ENCODE peak calls at places on chromosomes 6 and 20, in six cellular contexts. G is fibroblast of lung; V is AG04450; U is hepatocyte; F is ovary; J is CD4-positive, alpha-beta T cell. L is an unnamed sample.
A peak's percentile ranks its signal among the peaks of the same experiment; 100 is the strongest.

GRCh38 chr6:56807335-56807991 is 147.4 kb upstream of the BEND6 start:
- DNase-seq in G (peak; percentile 15), V (no peak), U (no peak), F (no peak), J (no peak), L (no peak)

GRCh38 chr6:30730611-30731435 is 10.7 kb downstream of the TUBB start:
- DNase-seq in G (peak; percentile 65), V (no peak), U (peak; percentile 90), F (peak; percentile 68), J (peak; percentile 81), L (peak; percentile 83)

GRCh38 chr20:10671221-10671849 is 2.5 kb downstream of the JAG1 start:
- DNase-seq in G (peak; percentile 85), V (peak; percentile 90), U (peak; percentile 93), F (peak; percentile 85), J (no peak), L (peak; percentile 61)

GRCh38 chr6:139325003-139325600 is 33.3 kb upstream of the TXLNB start:
- DNase-seq in G (no peak), V (no peak), U (no peak), F (no peak), J (no peak), L (no peak)

GRCh38 chr6:109025639-109026038 is 69.0 kb downstream of the SESN1 start:
- DNase-seq in G (no peak), V (no peak), U (no peak), F (no peak), J (no peak), L (no peak)

GRCh38 chr20:19860742-19861141 is 102.7 kb downstream of the RIN2 start:
- DNase-seq in G (no peak), V (no peak), U (peak; percentile 38), F (no peak), J (no peak), L (no peak)

GRCh38 chr6:151437401-151437800 is 14.5 kb downstream of the RMND1 start:
- DNase-seq in G (peak; percentile 38), V (no peak), U (no peak), F (no peak), J (no peak), L (no peak)

GRCh38 chr6:686528-686927 is 6.4 kb downstream of the EXOC2 start:
- DNase-seq in G (no peak), V (no peak), U (peak; percentile 50), F (no peak), J (no peak), L (peak; percentile 8)

GRCh38 chr6:137147195-137147594 is 26.2 kb downstream of the IL22RA2 start:
- DNase-seq in G (no peak), V (no peak), U (no peak), F (no peak), J (no peak), L (no peak)

GRCh38 chr6:152273002-152273401 is 364.2 kb downstream of the SYNE1 start:
- DNase-seq in G (peak; percentile 72), V (no peak), U (peak; percentile 18), F (no peak), J (no peak), L (no peak)

GRCh38 chr6:170005680-170006470 is 254.5 kb downstream of the ERMARD start:
- DNase-seq in G (no peak), V (no peak), U (no peak), F (no peak), J (no peak), L (no peak)

GRCh38 chr6:44332585-44332984 is 9.9 kb upstream of the SPATS1 start:
- DNase-seq in G (peak; percentile 32), V (no peak), U (no peak), F (no peak), J (no peak), L (no peak)

GRCh38 chr6:142570221-142570671 is 268.4 kb downstream of the ADGRG6 start:
- DNase-seq in G (peak; percentile 87), V (peak; percentile 15), U (peak; percentile 36), F (no peak), J (no peak), L (no peak)

GRCh38 chr6:41502607-41503434 is 43.4 kb upstream of the FOXP4 start:
- DNase-seq in G (peak; percentile 48), V (no peak), U (peak; percentile 56), F (peak; percentile 61), J (no peak), L (no peak)

GRCh38 chr20:1267161-1267560 is 1.1 kb downstream of the SNPH start:
- DNase-seq in G (no peak), V (no peak), U (no peak), F (no peak), J (no peak), L (no peak)

GRCh38 chr20:12744026-12744425 is 264.7 kb upstream of the SPTLC3 start:
- DNase-seq in G (no peak), V (no peak), U (no peak), F (no peak), J (no peak), L (no peak)

GRCh38 chr20:12748359-12748994 is 260.3 kb upstream of the SPTLC3 start:
- DNase-seq in G (no peak), V (no peak), U (no peak), F (no peak), J (no peak), L (no peak)
- H3K27ac ChIP-seq in G (no peak overlapping the region), V (no peak overlapping the region), U (no peak overlapping the region), F (no peak overlapping the region), J (no peak overlapping the region), L (no peak overlapping the region)

GRCh38 chr20:51298141-51298540 is 244.4 kb downstream of the NFATC2 start:
- DNase-seq in G (no peak), V (no peak), U (no peak), F (no peak), J (no peak), L (no peak)
- H3K9me3 ChIP-seq in G (no peaks in the 10 kb centered on the region), V (peaks cover 8% of the 10 kb centered on the region), U (no peaks in the 10 kb centered on the region), F (no peaks in the 10 kb centered on the region), J (no peaks in the 10 kb centered on the region), L (peaks cover 3% of the 10 kb centered on the region)

GRCh38 chr6:157768863-157769551 is 54.0 kb upstream of the SNX9 start:
- DNase-seq in G (no peak), V (no peak), U (no peak), F (no peak), J (no peak), L (no peak)

GRCh38 chr6:157768304-157768703 is 54.7 kb upstream of the SNX9 start:
- DNase-seq in G (no peak), V (no peak), U (no peak), F (no peak), J (no peak), L (no peak)

GRCh38 chr6:157767071-157767750 is 55.8 kb upstream of the SNX9 start:
- DNase-seq in G (no peak), V (no peak), U (no peak), F (no peak), J (no peak), L (no peak)

GRCh38 chr6:157769776-157770430 is 53.1 kb upstream of the SNX9 start:
- DNase-seq in G (no peak), V (no peak), U (no peak), F (no peak), J (no peak), L (no peak)

DNA sequence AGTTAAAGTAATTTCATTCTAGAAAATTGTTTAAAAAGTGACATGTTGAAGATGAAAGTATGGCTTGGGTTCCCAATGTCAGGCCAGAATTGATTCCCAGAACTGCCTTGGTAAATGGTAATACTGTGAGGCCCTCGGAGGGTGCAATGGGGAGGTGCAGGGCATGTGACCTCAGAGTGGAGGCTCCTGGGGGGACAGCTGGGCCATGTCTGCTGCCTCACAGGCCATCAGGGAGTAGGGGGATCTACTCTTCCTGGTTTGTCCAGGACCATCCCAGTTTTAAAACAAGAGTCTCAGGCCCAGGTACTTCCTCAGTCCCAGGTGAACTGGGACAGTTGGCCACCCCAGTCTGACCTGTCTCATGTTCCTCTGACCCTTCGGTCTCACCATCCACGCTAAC is 55.3 kb upstream of the SNX9 start:
- DNase-seq in G (no peak), V (no peak), U (no peak), F (no peak), J (no peak), L (no peak)
- H3K27ac ChIP-seq in G (no peak overlapping the region), V (no peak overlapping the region), U (no peak overlapping the region), F (no peak overlapping the region), J (no peak overlapping the region), L (no peak overlapping the region)

GRCh38 chr6:158338311-158339112 is 26.2 kb downstream of the TULP4 start:
- DNase-seq in G (no peak), V (no peak), U (no peak), F (no peak), J (no peak), L (no peak)
- H3K9me3 ChIP-seq in G (no peaks in the 10 kb centered on the region), V (no peaks in the 10 kb centered on the region), U (no peaks in the 10 kb centered on the region), F (no peaks in the 10 kb centered on the region), J (no peaks in the 10 kb centered on the region), L (no peaks in the 10 kb centered on the region)

GRCh38 chr20:47672166-47672565 is 113.1 kb downstream of the SULF2 start:
- DNase-seq in G (no peak), V (no peak), U (peak; percentile 5), F (no peak), J (no peak), L (no peak)

GRCh38 chr20:47674145-47674544 is 111.1 kb downstream of the SULF2 start:
- DNase-seq in G (no peak), V (no peak), U (peak; percentile 3), F (no peak), J (no peak), L (no peak)

GRCh38 chr20:47674686-47675085 is 110.6 kb downstream of the SULF2 start:
- DNase-seq in G (no peak), V (no peak), U (no peak), F (peak; percentile 12), J (no peak), L (no peak)

GRCh38 chr20:47673671-47673955 is 111.7 kb downstream of the SULF2 start:
- DNase-seq in G (no peak), V (no peak), U (no peak), F (no peak), J (no peak), L (no peak)

DNA sequence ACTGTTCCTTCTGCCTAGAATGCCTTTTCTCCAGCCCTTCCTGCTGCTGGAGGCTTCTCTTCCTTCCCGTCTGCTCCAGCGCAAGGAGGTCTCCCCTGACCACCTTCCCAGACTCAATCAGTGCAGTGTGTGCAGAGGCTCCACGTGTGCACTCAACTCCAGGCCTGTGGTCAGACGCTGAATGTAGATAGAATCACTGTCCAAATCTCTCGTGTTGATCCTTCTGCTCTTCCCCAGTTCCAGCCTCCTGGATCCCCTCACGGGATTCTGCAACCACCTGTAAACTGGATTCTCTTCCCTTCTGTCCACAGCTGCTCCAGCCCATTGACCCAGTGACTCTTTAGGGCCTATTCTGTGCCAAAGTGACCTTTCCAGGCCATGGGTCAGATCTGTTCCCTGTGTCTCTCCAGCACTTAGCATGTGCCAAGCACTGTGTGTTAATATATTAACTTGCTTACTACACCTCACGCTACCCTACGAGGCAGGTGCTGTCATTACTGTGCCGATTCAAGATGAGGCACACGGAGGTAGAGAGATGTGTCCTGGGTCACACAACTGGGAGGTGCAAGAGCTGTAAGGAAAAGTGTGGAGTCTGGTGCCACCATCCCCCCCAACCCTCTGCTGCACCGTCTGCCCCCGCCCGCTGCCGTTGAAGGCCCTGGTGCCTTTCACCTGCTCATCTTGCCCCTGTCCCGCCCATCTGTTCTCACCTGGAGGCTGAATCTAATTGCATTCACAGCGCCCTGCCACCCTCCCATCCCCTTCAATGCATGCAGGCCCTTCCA is 112.2 kb downstream of the SULF2 start:
- DNase-seq in G (no peak), V (no peak), U (no peak), F (no peak), J (no peak), L (no peak)
- H3K27ac ChIP-seq in G (no peak overlapping the region), V (no peak overlapping the region), U (no peak overlapping the region), F (no peak overlapping the region), J (no peak overlapping the region), L (no peak overlapping the region)

GRCh38 chr6:39998126-39998525 is 63.9 kb upstream of the MOCS1 start:
- DNase-seq in G (no peak), V (no peak), U (no peak), F (no peak), J (no peak), L (no peak)
- H3K9me3 ChIP-seq in G (no peaks in the 10 kb centered on the region), V (peaks cover 9% of the 10 kb centered on the region), U (no peaks in the 10 kb centered on the region), F (no peaks in the 10 kb centered on the region), J (peaks cover 22% of the 10 kb centered on the region), L (no peaks in the 10 kb centered on the region)

L was measured in cardiac muscle cell.